ENCODE peak calls at places on chromosomes 4 and X, in ten cellular contexts. V is brain microvascular endothelial cell, E is cardiac fibroblast, W is tibial nerve, T is HL-60, L is left ventricle myocardium inferior, M is AG09319, Q is fibroblast of the aortic adventitia, A is progenitor cell of endocrine pancreas, O is prostate gland. N is an unnamed sample.

GRCh38 chr4:6233943-6234342 is 33.6 kb upstream of the JAKMIP1 start:
- DNase-seq in V (no peak), E (no peak), W (no peak), T (no peak), L (no peak), M (no peak), Q (no peak), A (no peak), O (no peak), N (no peak)

GRCh38 chr4:13541176-13541604 is 3.1 kb downstream of the NKX3-2 start:
- DNase-seq in V (no peak), E (no peak), W (no peak), T (no peak), L (no peak), M (no peak), Q (no peak), A (no peak), O (no peak), N (no peak)

GRCh38 chrX:3219667-3220066 is 126.8 kb downstream of the MXRA5 start:
- DNase-seq in V (no peak), E (no peak), W (no peak), T (no peak), L (no peak), M (no peak), Q (no peak), A (no peak), O (no peak), N (no peak)

GRCh38 chr4:137614491-137614890 is 82.2 kb upstream of the PCDH18 start:
- DNase-seq in V (no peak), E (no peak), W (no peak), T (no peak), L (no peak), M (no peak), Q (no peak), A (no peak), O (no peak), N (no peak)

GRCh38 chrX:105869676-105870075 is 47.3 kb downstream of the NRK start:
- DNase-seq in V (peak; percentile 6), E (peak; percentile 7), W (no peak), T (no peak), L (no peak), M (no peak), Q (no peak), A (no peak), O (no peak), N (no peak)

GRCh38 chr4:108210989-108211725 is 42.4 kb upstream of the LEF1 start:
- DNase-seq in V (no peak), E (peak; percentile 6), W (no peak), T (no peak), L (no peak), M (no peak), Q (no peak), A (no peak), O (no peak), N (no peak)

GRCh38 chr4:101086801-101087586 is 260.3 kb downstream of the PPP3CA start:
- DNase-seq in V (no peak), E (no peak), W (no peak), T (no peak), L (no peak), M (no peak), Q (no peak), A (no peak), O (no peak), N (no peak)

GRCh38 chr4:152684007-152684406 is 4.2 kb upstream of the TMEM154 start:
- DNase-seq in V (no peak), E (no peak), W (no peak), T (no peak), L (peak; percentile 36), M (no peak), Q (no peak), A (no peak), O (no peak), N (no peak)

DNA sequence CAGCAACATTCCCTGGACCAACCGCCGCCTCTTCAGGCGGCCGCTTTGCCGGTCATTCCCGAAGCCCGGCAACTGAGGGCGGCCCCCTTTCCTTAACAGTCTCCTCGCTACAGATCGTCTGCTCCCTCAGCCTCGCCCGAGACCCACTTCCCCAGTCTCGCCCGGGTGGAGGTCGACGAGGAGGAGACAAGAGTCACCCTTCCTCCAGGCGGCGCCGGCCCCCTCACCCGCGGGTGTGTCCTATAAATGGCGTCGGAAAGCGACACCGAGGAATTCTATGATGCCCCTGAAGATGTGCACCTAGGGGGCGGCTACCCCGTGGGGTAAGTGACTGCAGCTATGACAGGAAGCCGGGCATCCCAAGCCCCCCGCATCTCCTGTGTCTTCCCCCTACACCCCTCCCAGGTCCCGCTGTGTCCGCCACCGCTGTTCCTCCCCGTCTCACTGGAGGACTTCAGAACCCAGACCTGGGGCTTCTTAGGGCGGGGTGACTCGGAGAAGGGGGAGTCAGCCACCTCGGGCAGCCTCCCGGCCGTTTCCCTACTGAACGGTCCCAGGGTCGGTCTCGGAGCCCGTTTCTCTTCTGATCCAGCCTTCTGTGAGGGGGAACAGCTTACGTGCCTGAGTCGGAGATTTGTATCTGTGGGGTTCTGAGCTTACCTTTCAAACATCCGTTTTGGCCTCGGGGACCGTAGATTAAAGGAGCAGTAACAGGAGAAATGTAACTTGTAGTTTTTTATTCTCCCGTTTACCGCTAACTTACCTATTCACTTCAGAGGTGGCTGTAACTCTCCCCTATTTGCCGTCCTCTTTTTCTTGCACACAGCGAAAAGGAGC is 570 bp downstream of the WDR44 start:
- DNase-seq in V (peak; percentile 9), E (peak; percentile 18), W (no peak), T (peak; percentile 64), L (peak; percentile 39), M (no peak), Q (no peak), A (peak; percentile 23), O (peak; percentile 11), N (peak; percentile 36)
- TF ChIP-seq CTCF in V (peak; percentile 10), E (no peak), W (peak; percentile 14), T (no peak), L (no peak), M (peak; percentile 1), Q (no peak), A (peak; percentile 9), O (no peak), N (no peak)

GRCh38 chr4:72295966-72296557 is 264.3 kb downstream of the NPFFR2 start:
- DNase-seq in V (peak; percentile 25), E (peak; percentile 74), W (no peak), T (no peak), L (no peak), M (peak; percentile 20), Q (peak; percentile 81), A (no peak), O (no peak), N (no peak)
- TF ChIP-seq CTCF in V (peak; percentile 58), E (peak; percentile 62), W (peak; percentile 65), T (no peak), L (peak; percentile 75), M (peak; percentile 70), Q (peak; percentile 72), A (peak; percentile 64), O (no peak), N (peak; percentile 77)

GRCh38 chrX:145178268-145178667 is 69.0 kb upstream of the SPANXN1 start:
- DNase-seq in V (no peak), E (no peak), W (no peak), T (no peak), L (no peak), M (no peak), Q (no peak), A (no peak), O (no peak), N (no peak)
- TF ChIP-seq CTCF in V (peak; percentile 4), E (peak; percentile 17), W (peak; percentile 30), T (no peak), L (no peak), M (no peak), Q (no peak), A (peak; percentile 45), O (no peak), N (peak; percentile 55)

DNA sequence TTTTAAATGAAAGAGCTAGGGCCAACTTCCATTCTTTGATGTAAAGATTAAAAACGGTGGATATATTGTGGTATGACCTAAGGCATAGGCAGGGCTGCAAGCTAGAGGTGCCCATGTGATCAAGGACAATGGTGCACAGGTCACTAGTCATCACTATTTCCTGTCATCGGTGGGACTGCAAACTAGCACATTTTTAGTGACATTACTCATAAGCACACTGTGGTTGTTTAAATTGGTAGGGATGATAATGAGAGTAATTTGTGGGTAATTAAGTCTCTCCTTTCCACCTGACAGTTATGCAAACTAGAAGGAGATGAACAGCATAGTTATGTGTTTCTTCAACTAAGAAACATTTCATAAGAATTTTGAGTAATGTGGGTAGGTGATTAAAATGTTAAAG is 85.4 kb downstream of the GPRIN3 start:
- DNase-seq in V (no peak), E (no peak), W (no peak), T (no peak), L (no peak), M (no peak), Q (no peak), A (no peak), O (no peak), N (no peak)
- TF ChIP-seq CTCF in V (no peak), E (no peak), W (no peak), T (no peak), L (no peak), M (no peak), Q (no peak), A (no peak), O (no peak), N (no peak)

GRCh38 chr4:172892300-172892699 is 276.3 kb upstream of the GALNT7 start:
- DNase-seq in V (peak; percentile 3), E (peak; percentile 56), W (no peak), T (peak; percentile 6), L (no peak), M (no peak), Q (peak; percentile 22), A (no peak), O (no peak), N (no peak)
- TF ChIP-seq CTCF in V (peak; percentile 83), E (peak; percentile 89), W (no peak), T (peak; percentile 28), L (no peak), M (peak; percentile 52), Q (peak; percentile 74), A (peak; percentile 31), O (no peak), N (peak; percentile 57)

GRCh38 chr4:92175250-92175649 is 128.5 kb upstream of the GRID2 start:
- DNase-seq in V (no peak), E (no peak), W (no peak), T (no peak), L (no peak), M (no peak), Q (no peak), A (no peak), O (no peak), N (no peak)
- TF ChIP-seq CTCF in V (no peak), E (no peak), W (no peak), T (no peak), L (no peak), M (no peak), Q (no peak), A (peak; percentile 10), O (no peak), N (no peak)

GRCh38 chr4:177579649-177580048 is 137.4 kb upstream of the AGA start:
- DNase-seq in V (no peak), E (peak; percentile 9), W (no peak), T (no peak), L (no peak), M (no peak), Q (no peak), A (no peak), O (no peak), N (no peak)
- TF ChIP-seq CTCF in V (no peak), E (no peak), W (no peak), T (no peak), L (peak; percentile 25), M (peak; percentile 24), Q (no peak), A (no peak), O (no peak), N (no peak)

GRCh38 chr4:67700119-67700873 is 659 bp downstream of the UBA6 start:
- DNase-seq in V (no peak), E (peak; percentile 41), W (no peak), T (peak; percentile 19), L (no peak), M (no peak), Q (peak; percentile 37), A (no peak), O (no peak), N (no peak)
- TF ChIP-seq CTCF in V (no peak), E (no peak), W (no peak), T (no peak), L (no peak), M (no peak), Q (no peak), A (no peak), O (no peak), N (no peak)